ENCODE peak calls at places on chromosomes 12 and 14, in ten cellular contexts. K, S, D, J, M, Y, A, N, V and L are unnamed samples.

GRCh38 chr14:99122521-99123125 is 149.4 kb downstream of the BCL11B start:
- DNase-seq in N (peak), S (no peak), M (no peak), J (no peak), Y (no peak), D (no peak), V (no peak), A (no peak), K (no peak), L (peak)

GRCh38 chr12:109387425-109388166 is 39.9 kb downstream of the MYO1H start:
- DNase-seq in J (peak), A (no peak), M (no peak), V (no peak), Y (no peak), N (no peak), D (no peak), S (peak), K (no peak), L (no peak)

GRCh38 chr12:113299619-113300237 is 35.2 kb downstream of the SLC8B1 start:
- DNase-seq in N (peak), J (peak), A (peak), K (peak), M (peak), Y (no peak), D (peak), S (peak), V (peak), L (peak)

GRCh38 chr14:75660238-75660629 is 442 bp downstream of the ERG28 start:
- DNase-seq in J (no peak), A (no peak), S (no peak), M (no peak), Y (no peak), N (no peak), K (no peak), D (no peak), V (no peak), L (no peak)

GRCh38 chr12:52164624-52165023 is 27.2 kb downstream of the KRT80 start:
- DNase-seq in D (no peak), M (no peak), J (no peak), V (no peak), S (no peak), Y (no peak), K (no peak), N (no peak), A (no peak), L (no peak)

GRCh38 chr12:8698132-8698829 is 490 bp downstream of the RIMKLB start:
- DNase-seq in N (peak), S (peak), V (peak), J (peak), M (no peak), D (peak), Y (no peak), A (peak), K (no peak), L (peak)

GRCh38 chr12:58176296-58176869 is 235.0 kb downstream of the ATP23 start:
- DNase-seq in V (no peak), K (no peak), D (peak), J (peak), A (no peak), N (no peak), Y (no peak), S (no peak), M (no peak), L (peak)

GRCh38 chr14:76551116-76551515 is 175.2 kb downstream of the ESRRB start:
- DNase-seq in V (no peak), J (no peak), K (no peak), N (no peak), S (no peak), Y (no peak), M (no peak), D (no peak), A (no peak), L (no peak)

GRCh38 chr12:115960868-115961802 is 316.4 kb downstream of the MED13L start:
- DNase-seq in A (no peak), V (no peak), N (no peak), J (no peak), D (no peak), M (no peak), K (no peak), Y (no peak), S (no peak), L (no peak)

GRCh38 chr12:57628280-57629191 is 4.5 kb downstream of the B4GALNT1 start:
- DNase-seq in M (no peak), S (peak), N (peak), V (no peak), K (no peak), J (no peak), Y (no peak), A (no peak), D (no peak), L (no peak)

GRCh38 chr14:30180219-30180618 is 252.6 kb upstream of the PRKD1 start:
- DNase-seq in A (no peak), S (no peak), V (no peak), Y (no peak), M (no peak), N (no peak), D (no peak), K (peak), J (peak), L (no peak)

GRCh38 chr12:5768171-5768879 is 176.7 kb downstream of the ANO2 start:
- DNase-seq in Y (no peak), J (no peak), A (no peak), S (no peak), N (no peak), M (no peak), V (peak), D (no peak), K (no peak), L (no peak)

GRCh38 chr14:21040370-21040925 is 1.7 kb upstream of the RNASE7 start:
- DNase-seq in N (no peak), K (no peak), V (no peak), Y (no peak), A (no peak), M (no peak), S (no peak), J (no peak), D (no peak), L (no peak)

GRCh38 chr14:91249841-91250616 is 5.5 kb upstream of the GPR68 start:
- DNase-seq in J (peak), S (no peak), A (no peak), V (no peak), K (no peak), Y (peak), N (no peak), M (no peak), D (peak), L (no peak)

GRCh38 chr12:95699579-95699978 is 91.0 kb downstream of the NTN4 start:
- DNase-seq in Y (no peak), M (no peak), N (no peak), K (no peak), D (no peak), V (no peak), J (no peak), S (no peak), A (no peak), L (no peak)

GRCh38 chr12:67155863-67156262 is 113.3 kb upstream of the CAND1 start:
- DNase-seq in N (no peak), A (no peak), S (no peak), J (peak), K (no peak), Y (no peak), V (no peak), D (no peak), M (no peak), L (no peak)

GRCh38 chr12:123076604-123077297 is 74.1 kb downstream of the PITPNM2 start:
- DNase-seq in D (no peak), J (no peak), V (no peak), K (no peak), A (no peak), N (no peak), Y (no peak), S (no peak), M (no peak), L (no peak)

GRCh38 chr12:130102266-130102665 is 60.0 kb upstream of the FZD10 start:
- DNase-seq in S (no peak), Y (no peak), M (no peak), J (no peak), K (no peak), D (no peak), N (no peak), V (no peak), A (no peak), L (no peak)

GRCh38 chr12:10567813-10568212 is 45.6 kb downstream of the MAGOHB start:
- DNase-seq in N (no peak), J (no peak), M (no peak), A (no peak), S (no peak), K (no peak), Y (no peak), V (no peak), D (no peak), L (no peak)

GRCh38 chr12:10354502-10354901 is 35.3 kb downstream of the KLRK1 start:
- DNase-seq in S (no peak), N (no peak), K (no peak), D (no peak), V (no peak), M (no peak), Y (no peak), J (peak), A (no peak), L (no peak)

GRCh38 chr14:101774006-101774755 is 12.7 kb downstream of the PPP2R5C start:
- DNase-seq in Y (no peak), A (no peak), V (no peak), D (no peak), K (no peak), M (no peak), S (no peak), N (no peak), J (no peak), L (no peak)

GRCh38 chr12:125140239-125140917 is 75.1 kb downstream of the AACS start:
- DNase-seq in D (no peak), S (no peak), A (no peak), K (no peak), M (no peak), J (peak), N (no peak), V (no peak), Y (no peak), L (no peak)

GRCh38 chr14:31927348-31927826 is 149.7 kb upstream of the ARHGAP5 start:
- DNase-seq in Y (no peak), N (no peak), A (no peak), V (no peak), K (peak), J (peak), S (no peak), D (no peak), M (no peak), L (peak)

GRCh38 chr12:93657076-93657475 is 20.1 kb upstream of the CRADD start:
- DNase-seq in V (no peak), D (no peak), A (no peak), Y (no peak), N (no peak), K (no peak), M (no peak), S (no peak), J (no peak), L (no peak)

GRCh38 chr12:95168746-95169145 is 48.5 kb downstream of the FGD6 start:
- DNase-seq in M (no peak), Y (no peak), D (no peak), S (no peak), J (no peak), K (no peak), N (no peak), V (no peak), A (no peak), L (no peak)

GRCh38 chr12:113347-113746 is 46.8 kb downstream of the IQSEC3 start:
- DNase-seq in S (no peak), A (no peak), J (no peak), V (no peak), N (peak), K (no peak), D (no peak), Y (no peak), M (no peak), L (no peak)

GRCh38 chr14:88961214-88961613 is 136.8 kb downstream of the TTC8 start:
- DNase-seq in N (no peak), J (no peak), V (no peak), D (peak), Y (no peak), K (no peak), M (no peak), A (no peak), S (no peak), L (no peak)

GRCh38 chr14:54567224-54567633 is 301 bp downstream of the SAMD4A start:
- DNase-seq in J (no peak), Y (no peak), K (no peak), D (peak), M (no peak), S (peak), N (no peak), A (no peak), V (peak), L (no peak)

GRCh38 chr12:56014205-56014604 is 6.6 kb upstream of the IKZF4 start:
- DNase-seq in A (no peak), D (no peak), Y (no peak), J (no peak), M (no peak), N (no peak), K (no peak), S (no peak), V (no peak), L (no peak)

GRCh38 chr14:76323331-76324050 is 52.4 kb upstream of the ESRRB start:
- DNase-seq in A (no peak), M (no peak), Y (no peak), V (no peak), N (peak), J (no peak), D (no peak), S (no peak), K (no peak), L (no peak)

GRCh38 chr12:388547-389137 is 478 bp downstream of the KDM5A start:
- DNase-seq in A (no peak), D (peak), K (no peak), J (peak), V (no peak), S (no peak), M (no peak), Y (peak), N (no peak), L (no peak)

GRCh38 chr14:93683241-93683640 is 105.0 kb downstream of the PRIMA1 start:
- DNase-seq in J (no peak), N (no peak), V (no peak), A (no peak), D (no peak), S (no peak), M (no peak), K (no peak), Y (no peak), L (no peak)

GRCh38 chr12:52139579-52140062 is 52.2 kb downstream of the KRT80 start:
- DNase-seq in A (no peak), M (no peak), Y (no peak), K (no peak), D (peak), N (no peak), V (no peak), S (no peak), J (no peak), L (no peak)

GRCh38 chr14:25406818-25407217 is 356.9 kb upstream of the STXBP6 start:
- DNase-seq in Y (no peak), K (no peak), D (peak), J (no peak), M (no peak), S (no peak), V (no peak), A (no peak), N (no peak), L (peak)

GRCh38 chr12:53324113-53324778 is 2.8 kb upstream of the AAAS start:
- DNase-seq in A (peak), S (no peak), Y (peak), M (no peak), N (no peak), D (peak), J (no peak), V (no peak), K (no peak), L (no peak)

GRCh38 chr14:71324767-71325272 is 417.6 kb downstream of the PCNX1 start:
- DNase-seq in N (no peak), S (no peak), J (no peak), Y (peak), K (no peak), D (peak), M (no peak), V (no peak), A (no peak), L (peak)
- H3K4me3 ChIP-seq in N (no peak), S (no peak), J (no peak), Y (no peak), K (no peak), D (no peak), M (no peak), V (peak), A (no peak), L (no peak)

GRCh38 chr12:118375348-118375747 is 1.0 kb upstream of the SUDS3 start:
- DNase-seq in A (no peak), M (no peak), K (no peak), S (no peak), D (no peak), V (no peak), Y (no peak), N (no peak), J (no peak), L (no peak)
- H3K4me3 ChIP-seq in A (peak), M (no peak), K (no peak), S (no peak), D (no peak), V (no peak), Y (no peak), N (no peak), J (no peak), L (no peak)

GRCh38 chr12:6965714-6966113 is 4.8 kb downstream of the PHB2 start:
- DNase-seq in N (no peak), V (no peak), S (no peak), A (peak), J (no peak), Y (no peak), K (no peak), M (no peak), D (no peak), L (no peak)

GRCh38 chr12:6965026-6965661 is 5.3 kb downstream of the PHB2 start:
- DNase-seq in A (peak), J (peak), S (peak), D (peak), N (peak), M (no peak), V (peak), Y (peak), K (peak), L (peak)

GRCh38 chr12:6968426-6968825 is 2.0 kb downstream of the PHB2 start:
- DNase-seq in J (no peak), D (no peak), S (no peak), V (no peak), Y (no peak), K (no peak), N (no peak), A (peak), M (no peak), L (no peak)

GRCh38 chr12:6966351-6966750 is 4.1 kb downstream of the PHB2 start:
- DNase-seq in A (peak), V (no peak), N (no peak), Y (no peak), S (no peak), M (no peak), K (no peak), D (no peak), J (no peak), L (no peak)

DNA sequence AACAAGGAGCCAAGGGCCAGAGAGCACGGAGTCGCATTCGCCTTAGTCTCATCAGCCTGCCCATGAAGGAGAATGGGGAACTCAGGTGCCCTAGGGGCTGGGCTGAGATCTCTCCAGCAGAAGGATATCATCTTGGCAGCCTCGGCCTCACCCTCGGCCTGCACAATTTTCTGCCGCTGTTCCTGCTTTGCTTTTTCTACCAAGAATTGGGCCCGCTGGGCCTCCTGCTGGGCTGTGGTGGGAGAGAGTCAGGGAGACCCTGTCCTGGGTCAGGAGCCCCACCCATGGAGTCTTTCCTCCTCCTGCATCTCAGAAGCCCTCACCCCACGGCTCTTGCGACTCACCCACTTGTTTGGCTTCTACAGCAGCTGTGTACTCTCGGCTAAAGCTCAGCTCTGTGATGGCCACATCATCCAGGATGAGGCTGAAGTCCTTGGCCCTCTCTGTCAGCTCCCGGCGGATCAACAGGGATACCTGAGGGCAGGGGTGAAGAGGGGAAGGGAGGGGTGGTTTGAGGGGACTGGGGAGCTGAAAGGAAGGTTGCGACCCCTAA is 2.8 kb downstream of the PHB2 start:
- DNase-seq in V (no peak), N (no peak), K (no peak), M (no peak), J (no peak), D (no peak), A (peak), S (no peak), Y (no peak), L (no peak)
- H3K4me3 ChIP-seq in V (no peak), N (no peak), K (no peak), M (no peak), J (no peak), D (no peak), A (no peak), S (no peak), Y (no peak), L (no peak)

GRCh38 chr14:62283837-62284236 is 521.6 kb downstream of the SNAPC1 start:
- DNase-seq in Y (no peak), S (no peak), D (no peak), K (no peak), J (no peak), N (no peak), V (no peak), M (no peak), A (no peak), L (no peak)

DNA sequence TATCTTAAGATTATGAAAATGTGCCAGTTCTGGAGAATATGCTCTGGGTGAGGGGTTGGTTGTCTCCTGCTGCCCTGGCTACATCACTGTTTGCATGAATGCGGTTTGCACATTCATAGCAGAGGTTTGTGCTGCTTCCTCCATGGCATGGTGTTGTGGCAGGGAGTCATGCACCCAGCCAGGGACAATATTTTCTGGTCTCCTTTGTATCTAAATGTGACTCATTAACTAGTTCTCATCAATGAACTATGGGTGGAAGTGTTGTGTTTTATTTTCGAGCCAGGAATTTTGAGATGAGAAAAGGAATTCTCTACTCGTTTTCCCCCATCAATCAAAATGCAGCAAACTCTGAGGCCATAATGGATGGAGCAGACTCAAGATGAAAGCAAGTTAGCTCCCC is 527.3 kb downstream of the SNAPC1 start:
- DNase-seq in N (no peak), A (no peak), D (no peak), V (no peak), S (no peak), M (no peak), J (peak), K (peak), Y (no peak), L (no peak)
- H3K4me3 ChIP-seq in N (no peak), A (no peak), D (no peak), V (no peak), S (no peak), M (no peak), J (no peak), K (no peak), Y (no peak), L (no peak)

GRCh38 chr12:13200841-13201240 is 4.3 kb downstream of the EMP1 start:
- DNase-seq in D (no peak), S (no peak), V (no peak), J (no peak), K (no peak), Y (no peak), M (no peak), A (no peak), N (no peak), L (no peak)
- H3K4me3 ChIP-seq in D (no peak), S (no peak), V (peak), J (no peak), K (no peak), Y (no peak), M (peak), A (no peak), N (no peak), L (no peak)

DNA sequence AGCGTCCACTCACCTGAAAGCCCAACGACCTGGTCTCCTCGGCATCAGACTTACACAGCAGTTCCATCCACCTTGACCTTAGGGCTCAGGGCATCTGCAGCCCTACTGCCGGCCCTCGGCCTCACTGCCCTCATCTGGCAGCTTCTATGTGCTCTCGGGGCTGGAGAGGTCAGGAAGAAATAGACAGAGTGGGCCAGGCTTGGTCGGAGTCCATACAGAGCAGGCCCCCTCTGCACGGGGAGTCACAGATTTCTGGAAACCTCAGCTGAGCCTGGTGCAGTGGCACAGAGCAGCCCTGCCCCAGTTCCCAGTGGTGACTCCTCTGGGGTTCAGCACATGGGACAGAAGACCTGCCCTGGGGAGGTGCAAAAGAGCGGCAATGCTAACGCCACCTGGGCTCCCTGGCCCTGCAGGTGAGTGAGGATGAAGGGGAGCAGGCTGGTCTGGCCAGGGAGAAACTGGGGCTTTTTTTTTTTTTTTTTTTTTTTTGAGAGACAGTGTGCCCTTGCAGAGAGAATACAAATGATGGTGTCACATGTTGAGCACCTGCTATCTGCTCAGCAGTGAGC is 190.1 kb upstream of the PRMT8 start:
- DNase-seq in V (no peak), N (no peak), K (no peak), Y (no peak), J (no peak), A (no peak), D (no peak), M (no peak), S (no peak), L (no peak)
- H3K4me3 ChIP-seq in V (no peak), N (no peak), K (no peak), Y (no peak), J (no peak), A (no peak), D (no peak), M (no peak), S (no peak), L (no peak)